ENCODE peak calls at places on chromosomes 11 and 22, in six cellular contexts. Y is fibroblast of lung, G is IMR-90, Q is mesendoderm, R is upper lobe of left lung, O is neural progenitor cell. X is an unnamed sample.
A peak's percentile ranks its signal among the peaks of the same experiment; 100 is the strongest.

GRCh38 chr11:19453893-19454292 is 213.1 kb upstream of the E2F8 start:
- DNase-seq in O (no peak), G (peak; percentile 5), R (no peak), Q (no peak), Y (peak; percentile 33), X (no peak)

GRCh38 chr22:44181912-44182590 is 1.3 kb downstream of the PARVG start:
- DNase-seq in Q (no peak), O (no peak), R (peak; percentile 69), Y (no peak), G (no peak), X (no peak)

GRCh38 chr11:44327730-44328691 is 18.1 kb upstream of the ALX4 start:
- DNase-seq in G (no peak), O (no peak), Q (no peak), Y (no peak), R (peak; percentile 20), X (no peak)

GRCh38 chr22:16699336-16699735 is 106.7 kb upstream of the CCT8L2 start:
- DNase-seq in G (no peak), O (no peak), R (no peak), Y (no peak), Q (no peak), X (no peak)

GRCh38 chr22:27378343-27378800 is 423.2 kb downstream of the MN1 start:
- DNase-seq in R (peak; percentile 33), Y (peak; percentile 19), Q (no peak), G (no peak), O (peak; percentile 17), X (no peak)

GRCh38 chr22:24305260-24305692 is 34.6 kb downstream of the SPECC1L start:
- DNase-seq in R (no peak), Y (peak; percentile 76), Q (no peak), G (peak; percentile 4), O (no peak), X (no peak)

GRCh38 chr22:20805972-20806471 is 32.1 kb downstream of the SERPIND1 start:
- DNase-seq in O (no peak), Q (peak; percentile 74), Y (peak; percentile 12), G (peak; percentile 10), R (no peak), X (no peak)

GRCh38 chr11:8015753-8016239 is 28.7 kb downstream of the EIF3F start:
- DNase-seq in G (peak; percentile 69), R (no peak), O (no peak), Q (peak; percentile 76), Y (peak; percentile 81), X (no peak)

GRCh38 chr22:24102366-24103200 is 78.7 kb upstream of the SUSD2 start:
- DNase-seq in G (no peak), O (no peak), Q (no peak), Y (no peak), R (no peak), X (no peak)

GRCh38 chr22:20807315-20807752 is 33.4 kb downstream of the SERPIND1 start:
- DNase-seq in G (peak; percentile 98), Q (peak; percentile 54), R (no peak), O (no peak), Y (peak; percentile 81), X (no peak)

GRCh38 chr11:3081386-3081751 is 24.1 kb upstream of the CARS1 start:
- DNase-seq in R (no peak), G (no peak), O (no peak), Y (no peak), Q (no peak), X (no peak)

GRCh38 chr11:35324981-35325380 is 94.4 kb downstream of the SLC1A2 start:
- DNase-seq in Q (no peak), G (peak; percentile 40), O (no peak), Y (peak; percentile 48), R (no peak), X (no peak)

GRCh38 chr11:84136926-84137325 is 850.8 kb upstream of the CCDC90B start:
- DNase-seq in O (no peak), R (no peak), Q (no peak), Y (peak; percentile 82), G (no peak), X (no peak)

GRCh38 chr11:43736502-43737193 is 56.1 kb downstream of the HSD17B12 start:
- DNase-seq in G (peak; percentile 87), O (no peak), Q (no peak), Y (peak; percentile 87), R (no peak), X (no peak)

GRCh38 chr11:124233376-124233775 is 7.5 kb upstream of the OR8G1 start:
- DNase-seq in G (no peak), O (no peak), Y (no peak), Q (no peak), R (no peak), X (no peak)

GRCh38 chr11:35029979-35030378 is 109.0 kb upstream of the CD44 start:
- DNase-seq in R (no peak), Y (peak; percentile 90), O (no peak), G (peak; percentile 84), Q (peak; percentile 66), X (peak; percentile 31)

GRCh38 chr11:86797133-86797532 is 3.2 kb upstream of the PRSS23 start:
- DNase-seq in G (no peak), O (no peak), R (no peak), Y (no peak), Q (no peak), X (no peak)

GRCh38 chr11:46200537-46201281 is 76.8 kb upstream of the CREB3L1 start:
- DNase-seq in G (peak; percentile 7), Q (no peak), R (no peak), Y (peak; percentile 41), O (no peak), X (no peak)

GRCh38 chr11:122285021-122285420 is 169.0 kb upstream of the BLID start:
- DNase-seq in Q (no peak), G (peak; percentile 69), R (no peak), Y (no peak), O (no peak), X (no peak)

GRCh38 chr11:92782806-92783205 is 186.6 kb upstream of the MTNR1B start:
- DNase-seq in Q (no peak), O (no peak), G (no peak), R (no peak), Y (peak; percentile 34), X (no peak)

GRCh38 chr11:70059971-70060370 is 18.1 kb upstream of the ANO1 start:
- DNase-seq in R (no peak), Q (no peak), Y (no peak), G (no peak), O (no peak), X (no peak)

GRCh38 chr11:61489833-61490585 is 18.5 kb upstream of the LRRC10B start:
- DNase-seq in Q (peak; percentile 44), O (peak; percentile 70), Y (peak; percentile 36), R (no peak), G (peak; percentile 10), X (no peak)

GRCh38 chr22:24134090-24134846 is 47.0 kb upstream of the SUSD2 start:
- DNase-seq in Y (peak; percentile 36), Q (peak; percentile 37), G (no peak), O (peak; percentile 23), R (peak; percentile 70), X (no peak)

GRCh38 chr11:123063396-123064267 is 1.7 kb upstream of the HSPA8 start:
- DNase-seq in Q (peak; percentile 51), G (peak; percentile 59), Y (peak; percentile 57), O (no peak), R (no peak), X (no peak)

GRCh38 chr11:120511116-120511803 is at the start of gene GRIK4:
- DNase-seq in Q (peak; percentile 82), G (peak; percentile 57), O (peak; percentile 94), R (peak; percentile 94), Y (peak; percentile 50), X (peak; percentile 39)
- H3K27ac ChIP-seq in Q (no peak within 1 kb of the TSS), G (no peak within 1 kb of the TSS), O (no peak within 1 kb of the TSS), R (peak within 1 kb of the TSS; percentile 21), Y (no peak within 1 kb of the TSS), X (no peak within 1 kb of the TSS)

DNA sequence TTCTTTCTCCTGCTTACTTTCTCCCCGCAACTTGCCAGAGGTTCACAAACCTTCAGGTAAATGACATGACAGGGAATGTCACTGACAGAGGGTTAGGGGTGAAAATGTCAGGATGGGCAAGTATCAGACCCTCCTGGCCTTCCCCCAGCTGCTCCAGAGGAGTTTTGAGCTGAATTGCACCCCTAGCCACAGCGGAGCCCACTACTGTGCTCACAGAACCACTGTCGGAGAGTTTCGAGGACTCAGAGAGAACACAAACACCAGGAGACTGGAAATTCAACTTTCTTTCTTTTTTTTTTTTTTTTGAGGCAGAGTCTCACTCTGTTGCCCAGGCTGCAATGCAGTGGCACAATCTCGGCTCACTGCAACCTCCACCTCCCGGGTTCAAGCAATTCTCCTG is 21.5 kb upstream of the P2RY2 start:
- DNase-seq in Y (no peak), Q (no peak), O (no peak), G (no peak), R (no peak), X (no peak)
- H3K4me1 ChIP-seq in Y (no peaks in the 10 kb centered on the region), Q (peaks cover 9% of the 10 kb centered on the region), O (peaks cover 21% of the 10 kb centered on the region), G (no peaks in the 10 kb centered on the region), R (peaks cover 34% of the 10 kb centered on the region), X (no peaks in the 10 kb centered on the region)

GRCh38 chr11:90803781-90804180 is 580.9 kb upstream of the CHORDC1 start:
- DNase-seq in Y (no peak), G (no peak), O (no peak), R (no peak), Q (no peak), X (no peak)

GRCh38 chr11:90803366-90803765 is 580.5 kb upstream of the CHORDC1 start:
- DNase-seq in O (no peak), R (no peak), Y (no peak), G (no peak), Q (peak; percentile 34), X (no peak)

GRCh38 chr11:90798769-90799168 is 575.9 kb upstream of the CHORDC1 start:
- DNase-seq in R (no peak), O (no peak), G (no peak), Y (no peak), Q (no peak), X (no peak)
- H3K27ac ChIP-seq in R (no peak overlapping the region), O (no peak overlapping the region), G (no peak overlapping the region), Y (no peak overlapping the region), Q (no peak overlapping the region), X (no peak overlapping the region)

GRCh38 chr11:76785513-76785912 is 2.4 kb downstream of the TSKU start:
- DNase-seq in R (no peak), O (peak; percentile 62), Q (peak; percentile 79), Y (no peak), G (no peak), X (no peak)

GRCh38 chr11:76782526-76783293 is 446 bp upstream of the TSKU start:
- DNase-seq in R (peak; percentile 95), Y (peak; percentile 98), G (peak; percentile 98), O (peak; percentile 98), Q (peak; percentile 98), X (no peak)

GRCh38 chr11:76781861-76782500 is 1.2 kb upstream of the TSKU start:
- DNase-seq in O (no peak), Q (no peak), R (no peak), G (no peak), Y (no peak), X (no peak)

GRCh38 chr11:76783901-76784813 is 1.0 kb downstream of the TSKU start:
- DNase-seq in O (peak; percentile 96), Y (peak; percentile 88), R (peak; percentile 89), Q (peak; percentile 96), G (peak; percentile 84), X (no peak)

DNA sequence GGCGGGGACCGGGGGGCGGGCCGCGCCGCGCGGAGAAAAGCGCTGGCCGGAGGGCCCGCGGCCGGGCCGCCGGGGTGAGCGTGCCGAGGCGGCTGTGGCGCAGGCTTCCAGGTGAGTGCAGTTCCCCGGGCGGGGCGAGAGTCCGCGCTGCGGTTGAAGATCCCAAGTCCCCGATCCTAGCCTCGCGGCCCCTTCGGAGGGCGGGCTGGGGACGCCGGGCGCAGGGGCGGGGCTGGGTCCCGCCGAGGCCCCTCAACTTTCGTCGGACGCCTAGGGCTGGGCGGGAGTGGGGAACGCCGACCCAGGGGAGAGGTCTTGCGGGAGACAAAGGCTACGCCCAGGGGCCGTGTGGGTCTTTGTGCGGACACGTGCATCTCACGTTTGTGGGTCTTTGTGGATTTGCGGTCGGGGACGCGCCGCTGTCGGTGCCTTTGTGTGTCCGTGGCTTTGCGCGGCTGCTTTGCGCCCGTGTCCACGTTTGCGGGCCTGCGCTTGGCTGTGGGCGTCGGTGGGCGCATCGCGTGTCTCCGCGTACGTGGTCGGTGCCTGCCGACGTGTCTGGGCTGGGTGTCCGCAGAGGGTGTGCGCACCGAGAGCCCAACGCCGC is at the start of gene TSKU:
- DNase-seq in Q (peak; percentile 90), Y (no peak), G (no peak), O (no peak), R (no peak), X (no peak)
- H3K4me1 ChIP-seq in Q (peaks cover 37% of the 10 kb centered on the region), Y (peaks cover 3% of the 10 kb centered on the region), G (peaks cover 27% of the 10 kb centered on the region), O (peaks cover 40% of the 10 kb centered on the region), R (peaks cover 28% of the 10 kb centered on the region), X (peaks cover 15% of the 10 kb centered on the region)

X was measured in effector memory CD4-positive, alpha-beta T cell.